ENCODE peak calls at places on chromosomes 4 and X, in seven cellular contexts. E, M, F, N, L, D and V are unnamed samples.

GRCh38 chr4:168321006-168321405 is 2.5 kb upstream of the DDX60 start:
- DNase-seq in L (no peak), N (no peak), D (no peak), M (no peak), E (no peak), F (no peak), V (no peak)

GRCh38 chr4:72084587-72085011 is 52.8 kb downstream of the NPFFR2 start:
- DNase-seq in F (no peak), L (peak), D (no peak), E (no peak), N (no peak), M (no peak), V (no peak)

GRCh38 chrX:45515262-45516215 is 314.9 kb upstream of the DIPK2B start:
- DNase-seq in M (no peak), F (peak), L (peak), D (no peak), N (peak), E (peak), V (peak)

GRCh38 chr4:41934813-41935651 is at the start of gene TMEM33:
- DNase-seq in L (peak), F (peak), N (peak), E (peak), M (no peak), D (peak), V (peak)

GRCh38 chrX:42804524-42804923 is 26.6 kb upstream of the PPP1R2C start:
- DNase-seq in M (no peak), F (no peak), N (no peak), E (no peak), L (no peak), D (no peak), V (no peak)

GRCh38 chrX:137033774-137034507 is at the start of gene GPR101:
- DNase-seq in E (no peak), N (no peak), L (no peak), M (no peak), F (no peak), D (no peak), V (no peak)

GRCh38 chrX:119398587-119398973 is 556 bp upstream of the SLC25A43 start:
- DNase-seq in E (peak), F (no peak), D (no peak), L (no peak), M (no peak), N (no peak), V (no peak)

GRCh38 chr4:54800831-54801530 is 143.2 kb downstream of the KIT start:
- DNase-seq in L (no peak), F (no peak), D (no peak), E (no peak), N (no peak), M (no peak), V (no peak)

GRCh38 chrX:138711399-138712347 is at the start of gene FGF13:
- DNase-seq in F (no peak), D (peak), M (no peak), N (no peak), L (peak), E (peak), V (no peak)

GRCh38 chrX:130228871-130229270 is 39.8 kb downstream of the ZNF280C start:
- DNase-seq in N (no peak), M (no peak), D (no peak), F (no peak), L (no peak), E (no peak), V (no peak)

GRCh38 chrX:107818900-107819521 is 6.7 kb upstream of the MID2 start:
- DNase-seq in M (no peak), L (no peak), F (no peak), D (no peak), E (no peak), N (no peak), V (no peak)

GRCh38 chr4:103074598-103075434 is 1.7 kb downstream of the SLC9B2 start:
- DNase-seq in M (no peak), L (no peak), F (no peak), N (no peak), E (no peak), D (no peak), V (no peak)

GRCh38 chr4:41744572-41745291 is 3.8 kb downstream of the PHOX2B start:
- DNase-seq in L (no peak), D (no peak), E (no peak), N (no peak), M (no peak), F (no peak), V (no peak)

GRCh38 chr4:137997496-137997895 is 244.7 kb downstream of the SLC7A11 start:
- DNase-seq in N (no peak), E (no peak), M (no peak), L (no peak), D (no peak), F (no peak), V (no peak)

GRCh38 chr4:78928835-78929234 is 10.4 kb downstream of the PAQR3 start:
- DNase-seq in N (no peak), E (no peak), M (no peak), F (no peak), L (no peak), D (no peak), V (no peak)

GRCh38 chr4:78926825-78927224 is 12.4 kb downstream of the PAQR3 start:
- DNase-seq in M (no peak), N (no peak), D (no peak), L (no peak), F (no peak), E (no peak), V (no peak)

GRCh38 chr4:78922207-78922606 is 17.0 kb downstream of the PAQR3 start:
- DNase-seq in M (no peak), D (no peak), E (no peak), L (no peak), F (no peak), N (no peak), V (no peak)

DNA sequence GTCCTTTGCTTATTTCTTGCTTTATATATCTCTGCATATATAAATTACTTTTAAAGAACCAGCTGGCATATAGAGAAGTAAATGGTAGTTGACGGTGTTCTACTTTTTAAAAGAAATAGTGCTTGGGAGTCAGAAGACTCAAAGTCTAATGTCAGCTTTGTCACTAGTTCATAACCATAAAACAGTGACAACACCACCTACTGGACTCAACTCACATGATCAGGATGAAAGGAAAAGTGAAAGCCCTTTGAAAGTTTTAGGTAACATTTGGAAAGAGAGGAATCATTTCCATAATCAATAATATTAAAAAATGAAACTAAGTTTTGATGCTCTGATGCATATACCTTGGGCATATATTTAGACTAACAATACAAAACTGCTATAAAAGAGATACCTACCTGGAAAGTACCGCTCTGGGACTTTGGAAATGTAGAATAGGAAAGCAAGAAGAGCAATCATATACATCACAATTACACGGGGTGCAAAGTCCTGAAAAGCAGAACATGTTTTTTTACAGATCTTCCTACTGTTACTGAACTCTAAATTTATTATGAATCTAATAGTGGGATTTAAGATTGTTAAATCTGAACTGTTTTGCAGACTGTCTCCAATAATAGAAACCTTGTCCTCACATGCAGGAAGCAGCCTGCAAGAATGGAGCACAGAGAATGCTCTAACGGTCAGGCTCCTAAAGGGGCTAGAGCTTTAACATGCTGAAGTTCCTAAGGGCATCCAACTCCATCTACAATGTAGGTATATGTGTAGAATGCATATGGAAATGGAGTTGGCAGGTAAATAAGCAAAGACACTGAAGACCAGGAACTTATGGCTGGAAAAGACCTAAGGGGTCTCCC is 15.6 kb downstream of the PAQR3 start:
- DNase-seq in M (no peak), D (no peak), F (no peak), L (no peak), N (no peak), E (no peak), V (no peak)
- H3K4me3 ChIP-seq in M (no peak), D (peak), F (no peak), L (no peak), N (no peak), E (no peak), V (no peak)

GRCh38 chr4:110200673-110201072 is 2.3 kb upstream of the ELOVL6 start:
- DNase-seq in L (no peak), E (no peak), D (no peak), N (no peak), F (no peak), M (no peak), V (no peak)

GRCh38 chr4:110196871-110197420 is 1.5 kb downstream of the ELOVL6 start:
- DNase-seq in D (peak), N (peak), F (peak), E (peak), L (peak), M (no peak), V (peak)

GRCh38 chr4:110196206-110196870 is 2.1 kb downstream of the ELOVL6 start:
- DNase-seq in N (peak), L (peak), D (peak), F (peak), E (peak), M (no peak), V (peak)

GRCh38 chr4:110197421-110198398 is 705 bp downstream of the ELOVL6 start:
- DNase-seq in M (no peak), N (peak), D (peak), L (peak), F (no peak), E (peak), V (peak)

DNA sequence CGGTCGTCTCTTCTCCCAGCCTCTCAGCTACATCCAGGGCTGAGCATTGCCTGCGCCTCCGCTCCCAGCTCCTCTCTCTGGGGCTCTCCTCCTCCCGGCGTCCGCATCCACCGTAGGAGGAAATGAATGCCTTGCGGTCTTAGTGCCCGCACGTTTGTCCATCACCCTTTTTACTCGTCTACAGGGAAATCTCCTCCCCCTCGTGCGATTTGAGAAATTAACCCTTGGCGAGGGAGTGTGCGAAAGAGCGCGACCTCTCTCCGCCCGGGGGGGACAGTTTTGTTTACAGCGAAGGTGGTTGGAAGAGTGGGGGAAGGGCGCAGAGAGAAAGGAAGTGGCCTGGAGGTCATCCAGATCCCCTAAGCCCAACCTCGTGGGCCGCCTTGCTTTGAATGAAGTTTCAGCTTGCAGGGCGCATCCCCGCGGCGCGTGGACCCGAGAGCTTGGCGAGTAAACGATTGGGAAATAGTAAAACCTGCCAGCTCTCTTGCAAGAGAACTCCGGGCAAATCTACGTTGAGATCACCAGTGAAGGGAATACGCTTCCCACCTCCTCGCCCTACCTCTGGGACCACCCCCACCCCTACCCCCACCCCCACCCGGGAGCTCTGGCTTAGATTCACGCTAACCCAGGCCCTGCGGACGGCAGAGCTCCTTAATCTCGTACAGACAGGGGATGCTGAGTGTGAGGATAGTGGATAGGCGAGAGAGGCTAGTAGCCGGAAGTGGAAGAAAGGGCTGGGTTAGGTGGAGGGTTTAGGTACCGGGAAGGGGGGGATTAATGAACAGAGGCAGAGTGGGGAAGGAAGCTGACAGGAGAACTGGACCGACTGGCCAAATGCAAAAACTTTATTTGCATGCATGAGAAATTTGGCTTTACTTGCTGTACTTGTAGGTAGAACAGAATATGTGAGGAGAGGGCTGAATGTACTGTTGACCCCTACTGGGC is at the start of gene ELOVL6:
- DNase-seq in M (no peak), L (peak), D (peak), N (peak), F (peak), E (peak), V (peak)
- TF ChIP-seq POLR2A in M (no peak), L (no peak), D (no peak), N (no peak), F (no peak), E (peak), V (no peak)

GRCh38 chr4:117324851-117325491 is 239.6 kb upstream of the TRAM1L1 start:
- DNase-seq in L (no peak), E (no peak), M (no peak), D (no peak), N (no peak), F (no peak), V (no peak)

GRCh38 chr4:117331817-117332216 is 246.4 kb upstream of the TRAM1L1 start:
- DNase-seq in E (no peak), N (no peak), F (no peak), L (no peak), D (no peak), M (no peak), V (no peak)

GRCh38 chr4:117326091-117326490 is 240.7 kb upstream of the TRAM1L1 start:
- DNase-seq in M (no peak), L (no peak), D (no peak), F (no peak), E (no peak), N (no peak), V (no peak)

DNA sequence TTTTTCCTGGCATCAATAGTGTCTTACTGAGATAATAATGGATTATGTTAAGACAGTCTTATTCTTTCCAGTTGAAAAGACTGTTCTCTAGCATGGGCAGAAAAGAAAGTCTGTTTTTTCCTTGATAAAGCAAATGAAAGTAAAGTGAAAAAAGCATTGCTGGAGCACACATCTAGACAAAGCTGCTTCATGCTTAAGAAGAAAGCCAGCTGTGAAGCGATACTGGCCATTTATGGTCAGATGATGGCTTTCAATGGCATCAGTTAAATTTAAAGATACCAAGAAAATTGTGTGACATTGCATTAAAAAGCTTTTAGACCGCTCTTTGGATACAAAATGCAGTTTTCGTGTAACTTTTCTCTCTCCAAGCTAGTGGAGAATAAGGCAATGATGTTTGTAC is 242.1 kb upstream of the TRAM1L1 start:
- DNase-seq in D (no peak), L (no peak), M (no peak), N (no peak), E (no peak), F (no peak), V (no peak)
- H3K4me3 ChIP-seq in D (no peak), L (no peak), M (no peak), N (no peak), E (no peak), F (no peak), V (no peak)

DNA sequence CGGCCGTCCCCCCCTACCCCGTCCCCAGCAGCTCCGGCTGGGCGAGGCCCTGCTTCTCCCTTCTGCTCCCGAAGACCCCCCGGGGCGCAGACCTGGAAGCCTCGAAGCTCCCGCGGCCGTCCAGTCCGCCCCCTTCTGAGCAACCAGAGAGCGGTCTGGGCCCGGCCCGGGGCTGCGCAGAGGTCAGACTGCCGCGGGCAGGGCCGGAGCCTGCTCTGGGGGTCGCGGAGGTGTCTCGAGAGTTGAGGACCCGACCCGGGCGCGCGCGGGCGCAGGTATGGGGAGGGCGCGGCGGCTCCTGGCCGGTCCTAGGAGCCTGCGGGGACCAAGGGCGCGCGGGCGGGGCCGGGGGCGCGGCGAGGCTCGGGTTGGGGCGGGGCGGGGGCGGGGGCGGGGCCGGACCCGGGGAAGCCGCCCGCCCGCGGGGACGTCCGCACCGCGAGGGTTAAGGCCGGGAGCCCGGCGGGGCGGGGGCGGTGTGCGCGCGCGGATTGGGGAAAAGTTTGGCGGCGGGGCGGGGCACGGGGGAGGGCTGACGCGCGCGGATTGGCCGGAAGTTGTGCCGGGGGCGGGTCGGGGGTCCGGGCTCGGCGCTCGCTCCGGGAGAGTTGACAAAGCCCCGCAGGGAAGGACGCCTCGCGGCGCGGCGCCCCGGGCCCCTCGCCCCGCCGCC is at the start of gene FGFRL1:
- DNase-seq in D (peak), F (peak), L (peak), N (peak), M (no peak), E (peak), V (peak)
- TF ChIP-seq POLR2A in D (no peak), F (no peak), L (no peak), N (no peak), M (no peak), E (peak), V (no peak)

GRCh38 chr4:126871810-126872209 is 760.9 kb upstream of the INTU start:
- DNase-seq in F (no peak), M (no peak), E (no peak), D (no peak), L (no peak), N (no peak), V (no peak)
- H3K4me3 ChIP-seq in F (no peak), M (no peak), E (no peak), D (no peak), L (no peak), N (no peak), V (no peak)